ENCODE peak calls at places on chromosomes 13 and 19, in seven cellular contexts. X is AG04449; U is HEK293T; N is central memory CD4-positive, alpha-beta T cell; M is CD8-positive, alpha-beta memory T cell; D is lung; Z is caudate nucleus. H is an unnamed sample.

GRCh38 chr13:98014766-98015165 is 61.3 kb downstream of the IPO5 start:
- DNase-seq in X (peak), U (no peak), N (no peak), M (no peak), D (no peak), Z (no peak), H (peak)

GRCh38 chr13:97978661-97979450 is 25.4 kb downstream of the IPO5 start:
- DNase-seq in X (no peak), U (no peak), N (no peak), M (no peak), D (no peak), Z (no peak), H (peak)

GRCh38 chr19:37905936-37906867 is at the start of gene WDR87:
- DNase-seq in X (no peak), U (peak), N (peak), M (peak), D (peak), Z (peak), H (no peak)

GRCh38 chr13:66689628-66690027 is 540.5 kb downstream of the PCDH9 start:
- DNase-seq in X (no peak), U (peak), N (no peak), M (no peak), D (no peak), Z (peak), H (peak)

GRCh38 chr19:16330811-16331690 is 6.4 kb downstream of the KLF2 start:
- DNase-seq in X (no peak), U (no peak), N (peak), M (peak), D (no peak), Z (no peak), H (no peak)

GRCh38 chr13:42084722-42085121 is 36.3 kb downstream of the DGKH start:
- DNase-seq in X (no peak), U (no peak), N (no peak), M (no peak), D (no peak), Z (no peak), H (no peak)

GRCh38 chr13:95020298-95020987 is 280.8 kb downstream of the ABCC4 start:
- DNase-seq in X (no peak), U (no peak), N (no peak), M (no peak), D (no peak), Z (no peak), H (no peak)

GRCh38 chr19:861756-862528 is 2.5 kb downstream of the CFD start:
- DNase-seq in X (no peak), U (peak), N (peak), M (peak), D (peak), Z (no peak), H (peak)

GRCh38 chr13:107185889-107186288 is 618.0 kb upstream of the ARGLU1 start:
- DNase-seq in X (no peak), U (no peak), N (no peak), M (no peak), D (no peak), Z (no peak), H (no peak)

GRCh38 chr19:3386447-3387234 is 20.3 kb downstream of the NFIC start:
- DNase-seq in X (no peak), U (no peak), N (no peak), M (no peak), D (no peak), Z (no peak), H (no peak)

GRCh38 chr19:49473868-49474544 is at the start of gene FLT3LG:
- DNase-seq in X (no peak), U (peak), N (peak), M (peak), D (peak), Z (peak), H (peak)

GRCh38 chr13:30757026-30757425 is 21.7 kb downstream of the ALOX5AP start:
- DNase-seq in X (no peak), U (no peak), N (no peak), M (no peak), D (no peak), Z (no peak), H (no peak)

GRCh38 chr13:87827479-87827878 is 156.3 kb downstream of the SLITRK5 start:
- DNase-seq in X (no peak), U (no peak), N (no peak), M (no peak), D (no peak), Z (peak), H (peak)

GRCh38 chr19:54631489-54631888 is 1.2 kb downstream of the LILRB1 start:
- DNase-seq in X (no peak), U (no peak), N (no peak), M (no peak), D (no peak), Z (no peak), H (no peak)

GRCh38 chr13:59247166-59247565 is 916.6 kb downstream of the DIAPH3 start:
- DNase-seq in X (no peak), U (peak), N (no peak), M (no peak), D (no peak), Z (no peak), H (no peak)

GRCh38 chr13:33340631-33341030 is 55.1 kb upstream of the STARD13 start:
- DNase-seq in X (no peak), U (no peak), N (no peak), M (no peak), D (no peak), Z (no peak), H (no peak)

GRCh38 chr13:33169273-33169980 is 116.1 kb downstream of the STARD13 start:
- DNase-seq in X (peak), U (no peak), N (no peak), M (no peak), D (no peak), Z (no peak), H (no peak)

GRCh38 chr13:98050041-98050466 is 92.8 kb upstream of the FARP1 start:
- DNase-seq in X (no peak), U (no peak), N (no peak), M (no peak), D (no peak), Z (no peak), H (no peak)

GRCh38 chr19:29211562-29212416 is 1.2 kb downstream of the UQCRFS1 start:
- DNase-seq in X (no peak), U (no peak), N (no peak), M (no peak), D (peak), Z (peak), H (peak)

GRCh38 chr13:114203536-114203935 is 24.5 kb downstream of the CFAP97D2 start:
- DNase-seq in X (no peak), U (no peak), N (peak), M (no peak), D (no peak), Z (no peak), H (no peak)

GRCh38 chr19:30344446-30345425 is 27.4 kb upstream of the ZNF536 start:
- DNase-seq in X (no peak), U (no peak), N (no peak), M (no peak), D (no peak), Z (no peak), H (peak)

GRCh38 chr19:44753932-44754742 is 5.6 kb downstream of the BCL3 start:
- DNase-seq in X (no peak), U (peak), N (peak), M (peak), D (peak), Z (peak), H (peak)

GRCh38 chr13:22218784-22219183 is 547.9 kb downstream of the FGF9 start:
- DNase-seq in X (no peak), U (no peak), N (no peak), M (no peak), D (no peak), Z (no peak), H (no peak)

GRCh38 chr19:3407556-3408516 is 41.5 kb downstream of the NFIC start:
- DNase-seq in X (no peak), U (no peak), N (no peak), M (no peak), D (no peak), Z (peak), H (no peak)

H was measured in A673.